ENCODE peak calls at places on chromosomes 6 and 20, in seven cellular contexts. N, D, Y, I, B, F and P are unnamed samples.

GRCh38 chr6:77072694-77073409 is 390.4 kb downstream of the HTR1B start:
- DNase-seq in N (no peak), D (no peak), Y (no peak), I (no peak), B (no peak), F (no peak), P (peak; percentile 17)

GRCh38 chr20:41428285-41428684 is 61.7 kb upstream of the EMILIN3 start:
- DNase-seq in N (no peak), D (no peak), Y (peak; percentile 98), I (no peak), B (peak; percentile 31), F (peak; percentile 26), P (no peak)

GRCh38 chr6:143806282-143807102 is 36.6 kb upstream of the LTV1 start:
- DNase-seq in N (no peak), D (no peak), Y (peak; percentile 96), I (no peak), B (no peak), F (peak; percentile 43), P (peak; percentile 40)

GRCh38 chr20:33685328-33686007 is 717 bp downstream of the E2F1 start:
- DNase-seq in N (peak; percentile 96), D (peak; percentile 18), Y (no peak), I (no peak), B (peak; percentile 82), F (no peak), P (no peak)

GRCh38 chr6:109963598-109964170 is 14.4 kb upstream of the GPR6 start:
- DNase-seq in N (no peak), D (no peak), Y (no peak), I (no peak), B (no peak), F (no peak), P (no peak)

GRCh38 chr6:100119261-100119660 is 125.2 kb upstream of the MCHR2 start:
- DNase-seq in N (no peak), D (no peak), Y (no peak), I (no peak), B (no peak), F (no peak), P (no peak)

GRCh38 chr6:138258991-138259390 is 40.7 kb upstream of the PBOV1 start:
- DNase-seq in N (peak; percentile 64), D (no peak), Y (no peak), I (no peak), B (no peak), F (no peak), P (no peak)

GRCh38 chr20:62056975-62057374 is 8.7 kb downstream of the TAF4 start:
- DNase-seq in N (no peak), D (no peak), Y (no peak), I (no peak), B (no peak), F (no peak), P (no peak)